ENCODE peak calls at places on chromosome 5, in seven cellular contexts. R, C, E, O, F, N and K are unnamed samples.

GRCh38 chr5:101590384-101590783 is 687.3 kb upstream of the ST8SIA4 start:
- DNase-seq in E (no peak), N (no peak), F (no peak), C (no peak), O (no peak), R (no peak), K (no peak)

GRCh38 chr5:38556115-38556598 is 289 bp downstream of the LIFR start:
- DNase-seq in E (no peak), R (no peak), C (no peak), N (no peak), O (no peak), F (no peak), K (no peak)

GRCh38 chr5:145936401-145937131 is at the start of gene SH3RF2:
- DNase-seq in C (no peak), E (peak), N (peak), O (peak), F (no peak), R (peak), K (no peak)

GRCh38 chr5:114447084-114447773 is 85.4 kb downstream of the KCNN2 start:
- DNase-seq in C (no peak), N (no peak), O (no peak), E (no peak), R (peak), F (no peak), K (no peak)

GRCh38 chr5:139761501-139761900 is 34.1 kb upstream of the PSD2 start:
- DNase-seq in O (no peak), F (no peak), C (no peak), N (no peak), R (no peak), E (no peak), K (no peak)

GRCh38 chr5:157947156-157947555 is 88.2 kb upstream of the CLINT1 start:
- DNase-seq in R (no peak), E (no peak), C (no peak), F (no peak), O (no peak), N (no peak), K (no peak)

GRCh38 chr5:40600383-40600782 is 79.3 kb upstream of the PTGER4 start:
- DNase-seq in E (no peak), R (no peak), O (no peak), C (no peak), N (no peak), F (no peak), K (no peak)

GRCh38 chr5:98454904-98455303 is 318.6 kb upstream of the RGMB start:
- DNase-seq in N (peak), O (peak), C (no peak), R (peak), F (no peak), E (peak), K (peak)

GRCh38 chr5:58828145-58828544 is 245.3 kb downstream of the RAB3C start:
- DNase-seq in O (no peak), E (no peak), N (no peak), F (no peak), C (no peak), R (no peak), K (no peak)

GRCh38 chr5:131671409-131671808 is 36.4 kb upstream of the RAPGEF6 start:
- DNase-seq in F (no peak), N (no peak), E (no peak), C (no peak), O (peak), R (no peak), K (no peak)

GRCh38 chr5:146165469-146165868 is 17.0 kb downstream of the LARS1 start:
- DNase-seq in R (no peak), N (no peak), C (no peak), F (no peak), O (no peak), E (no peak), K (no peak)

GRCh38 chr5:169979871-169980270 is 424 bp downstream of the INSYN2B start:
- DNase-seq in O (peak), E (no peak), N (peak), F (no peak), R (peak), C (no peak), K (no peak)

GRCh38 chr5:78779771-78780616 is 131.4 kb upstream of the LHFPL2 start:
- DNase-seq in F (no peak), E (no peak), N (peak), C (no peak), R (peak), O (peak), K (peak)

GRCh38 chr5:67289763-67290521 is 93.3 kb upstream of the CD180 start:
- DNase-seq in C (no peak), F (no peak), O (peak), N (peak), R (peak), E (no peak), K (no peak)

GRCh38 chr5:68479524-68479923 is 264.0 kb downstream of the PIK3R1 start:
- DNase-seq in E (no peak), N (no peak), R (no peak), F (peak), O (no peak), C (no peak), K (no peak)

GRCh38 chr5:135135530-135136201 is 101.6 kb upstream of the PITX1 start:
- DNase-seq in R (peak), O (peak), N (peak), C (no peak), F (no peak), E (no peak), K (no peak)

GRCh38 chr5:125655156-125655555 is 768.1 kb upstream of the GRAMD2B start:
- DNase-seq in F (no peak), O (no peak), N (no peak), E (no peak), C (no peak), R (no peak), K (no peak)

GRCh38 chr5:133316346-133317343 is 264.8 kb downstream of the HSPA4 start:
- DNase-seq in O (peak), C (no peak), R (no peak), N (no peak), F (no peak), E (no peak), K (no peak)

GRCh38 chr5:115961413-115962238 is 649 bp upstream of the LVRN start:
- DNase-seq in C (no peak), O (no peak), N (peak), F (no peak), R (peak), E (no peak), K (no peak)

GRCh38 chr5:115963566-115963965 is 1.3 kb downstream of the LVRN start:
- DNase-seq in O (no peak), C (no peak), N (no peak), F (no peak), R (peak), E (no peak), K (no peak)

GRCh38 chr5:115956957-115957356 is 5.3 kb upstream of the LVRN start:
- DNase-seq in F (no peak), E (no peak), O (no peak), R (no peak), N (no peak), C (no peak), K (no peak)

GRCh38 chr5:115962565-115963402 is 509 bp downstream of the LVRN start:
- DNase-seq in N (no peak), O (peak), C (no peak), E (no peak), F (no peak), R (peak), K (no peak)

GRCh38 chr5:115962239-115962564 is at the start of gene LVRN:
- DNase-seq in N (no peak), C (no peak), O (no peak), E (no peak), F (no peak), R (no peak), K (no peak)
- H3K4me3 ChIP-seq in N (peak), C (peak), O (peak), E (peak), F (peak), R (peak), K (peak)

GRCh38 chr5:84791153-84791552 is 406.5 kb upstream of the EDIL3 start:
- DNase-seq in C (no peak), R (no peak), F (no peak), O (no peak), E (no peak), N (no peak), K (no peak)
- TF ChIP-seq CTCF in C (no peak), R (no peak), F (no peak), O (no peak), E (no peak), N (no peak), K (no peak)

DNA sequence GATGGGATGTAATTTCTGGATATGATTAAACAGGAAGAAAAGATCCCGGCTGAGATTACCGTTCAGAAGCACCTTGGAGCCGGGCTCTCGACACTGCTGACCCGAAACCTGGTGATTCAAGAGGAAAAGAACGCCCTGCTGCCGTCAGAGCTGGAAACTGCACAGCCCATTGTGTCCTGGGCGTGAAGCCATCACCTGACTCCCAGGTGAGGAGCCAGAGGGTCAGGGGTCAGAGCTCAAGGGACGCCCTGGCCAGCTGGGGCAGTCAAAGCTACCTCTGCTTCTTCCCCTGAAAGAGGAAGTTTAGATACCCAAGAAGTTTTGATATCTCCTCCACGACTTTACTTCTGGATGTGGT is 17.8 kb upstream of the SLC12A7 start:
- DNase-seq in R (no peak), N (no peak), O (no peak), C (no peak), E (no peak), F (no peak), K (no peak)
- H3K4me3 ChIP-seq in R (no peak), N (no peak), O (no peak), C (no peak), E (no peak), F (no peak), K (no peak)

GRCh38 chr5:172370648-172371248 is 83.6 kb downstream of the SH3PXD2B start:
- DNase-seq in O (peak), C (no peak), F (no peak), E (no peak), R (peak), N (peak), K (no peak)
- TF ChIP-seq CTCF in O (peak), C (peak), F (peak), E (peak), R (peak), N (peak), K (peak)

GRCh38 chr5:151239237-151239861 is 13.6 kb upstream of the GM2A start:
- DNase-seq in C (no peak), F (peak), O (peak), N (peak), R (peak), E (no peak), K (no peak)
- H3K4me3 ChIP-seq in C (no peak), F (no peak), O (peak), N (no peak), R (peak), E (no peak), K (peak)